ENCODE peak calls at places on chromosomes 5 and 9, in six cellular contexts. E, Y, M, U, P and W are unnamed samples.

GRCh38 chr5:8842906-8843590 is 702.8 kb downstream of the SEMA5A start:
- DNase-seq in E (peak), Y (no peak), M (peak), U (peak), P (peak), W (no peak)

GRCh38 chr5:137730331-137730730 is 5.6 kb downstream of the KLHL3 start:
- DNase-seq in E (no peak), Y (no peak), M (peak), U (peak), P (peak), W (no peak)

GRCh38 chr9:107547772-107548297 is 58.3 kb upstream of the KLF4 start:
- DNase-seq in E (no peak), Y (no peak), M (no peak), U (no peak), P (no peak), W (no peak)

GRCh38 chr5:180197016-180197702 is 11.9 kb downstream of the RASGEF1C start:
- DNase-seq in E (no peak), Y (no peak), M (no peak), U (no peak), P (no peak), W (no peak)

GRCh38 chr5:55222061-55222818 is 4.9 kb downstream of the MCIDAS start:
- DNase-seq in E (no peak), Y (no peak), M (no peak), U (no peak), P (no peak), W (no peak)

GRCh38 chr5:90563161-90563560 is 4.6 kb downstream of the ADGRV1 start:
- DNase-seq in E (no peak), Y (no peak), M (no peak), U (no peak), P (no peak), W (no peak)

GRCh38 chr5:146082798-146083197 is 22.6 kb downstream of the PLAC8L1 start:
- DNase-seq in E (no peak), Y (no peak), M (no peak), U (no peak), P (no peak), W (no peak)

GRCh38 chr5:140345919-140346347 is 470 bp downstream of the HBEGF start:
- DNase-seq in E (peak), Y (no peak), M (peak), U (peak), P (peak), W (peak)

GRCh38 chr9:122819791-122820489 is 8.4 kb downstream of the PDCL start:
- DNase-seq in E (no peak), Y (no peak), M (peak), U (peak), P (peak), W (no peak)

GRCh38 chr9:135468866-135469521 is 10.6 kb upstream of the PPP1R26 start:
- DNase-seq in E (no peak), Y (no peak), M (peak), U (no peak), P (no peak), W (no peak)

GRCh38 chr9:114291886-114292590 is 30.9 kb upstream of the ORM1 start:
- DNase-seq in E (no peak), Y (no peak), M (no peak), U (no peak), P (no peak), W (no peak)